ENCODE peak calls at places on chromosomes 16 and 17, in ten cellular contexts. P, K, R, L, Z, D, O, N, A and J are unnamed samples.

GRCh38 chr17:4509402-4509801 is 10.7 kb downstream of the SPNS2 start:
- DNase-seq in P (no peak), K (no peak), R (no peak), L (peak; percentile 72), Z (no peak), D (no peak), O (no peak), N (peak; percentile 49), A (no peak), J (no peak)

GRCh38 chr16:48602357-48603014 is 7.5 kb downstream of the N4BP1 start:
- DNase-seq in P (no peak), K (no peak), R (no peak), L (no peak), Z (no peak), D (no peak), O (no peak), N (no peak), A (no peak), J (no peak)

GRCh38 chr17:40497704-40498103 is 3.7 kb downstream of the TNS4 start:
- DNase-seq in P (no peak), K (no peak), R (no peak), L (no peak), Z (no peak), D (no peak), O (no peak), N (no peak), A (no peak), J (no peak)

GRCh38 chr17:67221062-67221998 is 23.7 kb downstream of the HELZ start:
- DNase-seq in P (no peak), K (no peak), R (peak; percentile 39), L (no peak), Z (no peak), D (no peak), O (no peak), N (no peak), A (no peak), J (peak; percentile 42)

GRCh38 chr16:67897231-67897630 is 4.2 kb downstream of the PSKH1 start:
- DNase-seq in P (no peak), K (no peak), R (no peak), L (no peak), Z (no peak), D (no peak), O (no peak), N (no peak), A (peak; percentile 34), J (no peak)

GRCh38 chr17:79391808-79392233 is 219.0 kb downstream of the RBFOX3 start:
- DNase-seq in P (peak; percentile 26), K (peak; percentile 92), R (peak; percentile 60), L (peak; percentile 72), Z (peak; percentile 71), D (peak; percentile 67), O (peak; percentile 46), N (peak; percentile 54), A (peak; percentile 38), J (peak; percentile 71)

GRCh38 chr17:42535400-42536047 is 517 bp upstream of the NAGLU start:
- DNase-seq in P (no peak), K (no peak), R (no peak), L (no peak), Z (no peak), D (no peak), O (no peak), N (no peak), A (no peak), J (peak; percentile 49)

GRCh38 chr16:2532494-2533141 is 1.4 kb upstream of the CEMP1 start:
- DNase-seq in P (no peak), K (no peak), R (peak; percentile 69), L (peak; percentile 75), Z (peak; percentile 38), D (peak; percentile 85), O (peak; percentile 45), N (peak; percentile 67), A (peak; percentile 26), J (no peak)

GRCh38 chr16:73504591-73504990 is 456.7 kb upstream of the ZFHX3 start:
- DNase-seq in P (no peak), K (no peak), R (no peak), L (no peak), Z (no peak), D (no peak), O (no peak), N (no peak), A (no peak), J (no peak)

GRCh38 chr17:56142325-56142724 is 10.9 kb upstream of the ANKFN1 start:
- DNase-seq in P (peak; percentile 82), K (no peak), R (no peak), L (no peak), Z (no peak), D (no peak), O (no peak), N (no peak), A (no peak), J (no peak)

GRCh38 chr16:71367243-71367976 is 8.9 kb downstream of the CALB2 start:
- DNase-seq in P (no peak), K (no peak), R (peak; percentile 25), L (peak; percentile 60), Z (no peak), D (peak; percentile 44), O (peak; percentile 18), N (peak; percentile 46), A (no peak), J (no peak)

GRCh38 chr17:50186661-50187402 is 14.6 kb downstream of the COL1A1 start:
- DNase-seq in P (no peak), K (no peak), R (no peak), L (no peak), Z (no peak), D (no peak), O (no peak), N (no peak), A (no peak), J (no peak)

GRCh38 chr16:70634861-70635260 is 11.5 kb upstream of the IL34 start:
- DNase-seq in P (no peak), K (no peak), R (no peak), L (no peak), Z (no peak), D (no peak), O (no peak), N (no peak), A (no peak), J (no peak)

GRCh38 chr16:26569793-26570192 is 496.9 kb upstream of the C16orf82 start:
- DNase-seq in P (no peak), K (no peak), R (peak; percentile 45), L (peak; percentile 32), Z (no peak), D (no peak), O (no peak), N (no peak), A (peak; percentile 1), J (peak; percentile 23)

GRCh38 chr16:65409505-65409904 is 287.6 kb upstream of the CDH11 start:
- DNase-seq in P (no peak), K (no peak), R (no peak), L (no peak), Z (no peak), D (no peak), O (no peak), N (no peak), A (no peak), J (no peak)

GRCh38 chr17:8944083-8944482 is 21.4 kb downstream of the PIK3R5 start:
- DNase-seq in P (no peak), K (no peak), R (no peak), L (no peak), Z (no peak), D (no peak), O (no peak), N (no peak), A (no peak), J (no peak)

GRCh38 chr17:72407336-72408121 is 286.7 kb downstream of the SOX9 start:
- DNase-seq in P (peak; percentile 94), K (peak; percentile 90), R (peak; percentile 99), L (no peak), Z (no peak), D (peak; percentile 90), O (no peak), N (no peak), A (peak; percentile 68), J (peak; percentile 64)

GRCh38 chr17:4636474-4637100 is 4.9 kb downstream of the ALOX15 start:
- DNase-seq in P (no peak), K (no peak), R (no peak), L (no peak), Z (no peak), D (no peak), O (no peak), N (no peak), A (no peak), J (no peak)

GRCh38 chr17:9529033-9529748 is 46.4 kb downstream of the STX8 start:
- DNase-seq in P (no peak), K (no peak), R (no peak), L (peak; percentile 28), Z (no peak), D (no peak), O (no peak), N (no peak), A (no peak), J (no peak)

GRCh38 chr17:78709119-78709681 is 72.9 kb downstream of the CYTH1 start:
- DNase-seq in P (no peak), K (no peak), R (no peak), L (no peak), Z (no peak), D (no peak), O (peak; percentile 23), N (no peak), A (no peak), J (no peak)

GRCh38 chr17:6496636-6497441 is 52.6 kb downstream of the PIMREG start:
- DNase-seq in P (no peak), K (no peak), R (no peak), L (no peak), Z (no peak), D (no peak), O (no peak), N (no peak), A (no peak), J (no peak)

GRCh38 chr17:13671771-13672170 is 70.0 kb upstream of the HS3ST3A1 start:
- DNase-seq in P (no peak), K (no peak), R (no peak), L (no peak), Z (no peak), D (no peak), O (peak; percentile 32), N (no peak), A (no peak), J (no peak)

GRCh38 chr16:67014641-67015315 is 14.2 kb upstream of the CBFB start:
- DNase-seq in P (no peak), K (no peak), R (no peak), L (no peak), Z (no peak), D (no peak), O (no peak), N (no peak), A (no peak), J (no peak)

GRCh38 chr17:28644782-28645575 is at the start of gene BLTP2:
- DNase-seq in P (peak; percentile 84), K (peak; percentile 98), R (peak; percentile 98), L (peak; percentile 95), Z (peak; percentile 83), D (peak; percentile 93), O (peak; percentile 95), N (peak; percentile 97), A (peak; percentile 94), J (peak; percentile 99)

GRCh38 chr17:58281511-58282011 is 826 bp upstream of the MPO start:
- DNase-seq in P (no peak), K (peak; percentile 38), R (no peak), L (peak; percentile 99), Z (no peak), D (no peak), O (no peak), N (no peak), A (no peak), J (no peak)

GRCh38 chr17:76076765-76077581 is 2.0 kb upstream of the ZACN start:
- DNase-seq in P (no peak), K (no peak), R (no peak), L (no peak), Z (no peak), D (no peak), O (no peak), N (peak; percentile 52), A (no peak), J (no peak)

GRCh38 chr16:17474037-17474436 is 3.3 kb upstream of the XYLT1 start:
- DNase-seq in P (no peak), K (no peak), R (no peak), L (peak; percentile 91), Z (no peak), D (no peak), O (no peak), N (no peak), A (no peak), J (no peak)

GRCh38 chr16:16102738-16103137 is 120.6 kb downstream of the ABCC6 start:
- DNase-seq in P (no peak), K (no peak), R (no peak), L (no peak), Z (no peak), D (no peak), O (no peak), N (no peak), A (no peak), J (no peak)